ENCODE peak calls at places on chromosomes 3 and 15, in nine cellular contexts. One of them, this sample, is unnamed.

GRCh38 chr15:80934761-80935221 is 54.8 kb downstream of the MESD start:
- DNase-seq in fibroblast of the aortic adventitia: peak; percentile 70
- DNase-seq in choroid plexus epithelial cell: peak; percentile 83
- DNase-seq in AG09309: no peak
- DNase-seq in astrocyte of the spinal cord: peak; percentile 39
- DNase-seq in GM13977: no peak
- DNase-seq in astrocyte: peak; percentile 80
- DNase-seq in coronary artery: no peak
- DNase-seq in activated B cell treated with CpG ODN at 0.5 μM for 24 hours: no peak
- DNase-seq in this sample: peak; percentile 56

GRCh38 chr3:98612587-98612986 is 19.2 kb upstream of the CPOX start:
- DNase-seq in coronary artery: no peak
- DNase-seq in fibroblast of the aortic adventitia: no peak
- DNase-seq in astrocyte of the spinal cord: no peak
- DNase-seq in AG09309: no peak
- DNase-seq in activated B cell treated with CpG ODN at 0.5 μM for 24 hours: no peak
- DNase-seq in GM13977: no peak
- DNase-seq in choroid plexus epithelial cell: no peak
- DNase-seq in astrocyte: no peak
- DNase-seq in this sample: no peak

GRCh38 chr3:187689984-187690383 is 12.4 kb downstream of the RTP2 start:
- DNase-seq in AG09309: no peak
- DNase-seq in astrocyte of the spinal cord: peak; percentile 52
- DNase-seq in activated B cell treated with CpG ODN at 0.5 μM for 24 hours: no peak
- DNase-seq in GM13977: no peak
- DNase-seq in astrocyte: peak; percentile 47
- DNase-seq in coronary artery: no peak
- DNase-seq in choroid plexus epithelial cell: peak; percentile 62
- DNase-seq in fibroblast of the aortic adventitia: peak; percentile 60
- DNase-seq in this sample: peak; percentile 49

GRCh38 chr3:27721717-27722564 is at the start of gene EOMES:
- DNase-seq in GM13977: peak; percentile 80
- DNase-seq in activated B cell treated with CpG ODN at 0.5 μM for 24 hours: no peak
- DNase-seq in astrocyte of the spinal cord: peak; percentile 58
- DNase-seq in fibroblast of the aortic adventitia: peak; percentile 40
- DNase-seq in astrocyte: peak; percentile 22
- DNase-seq in choroid plexus epithelial cell: peak; percentile 55
- DNase-seq in AG09309: no peak
- DNase-seq in coronary artery: no peak
- DNase-seq in this sample: no peak

GRCh38 chr3:12782172-12782815 is 14.2 kb upstream of the CAND2 start:
- DNase-seq in GM13977: no peak
- DNase-seq in fibroblast of the aortic adventitia: peak; percentile 47
- DNase-seq in coronary artery: no peak
- DNase-seq in choroid plexus epithelial cell: peak; percentile 77
- DNase-seq in astrocyte of the spinal cord: peak; percentile 47
- DNase-seq in activated B cell treated with CpG ODN at 0.5 μM for 24 hours: no peak
- DNase-seq in astrocyte: peak; percentile 55
- DNase-seq in AG09309: no peak
- DNase-seq in this sample: no peak

GRCh38 chr3:59185586-59186381 is 136.0 kb upstream of the CFAP20DC start:
- DNase-seq in AG09309: no peak
- DNase-seq in astrocyte of the spinal cord: peak; percentile 19
- DNase-seq in activated B cell treated with CpG ODN at 0.5 μM for 24 hours: no peak
- DNase-seq in fibroblast of the aortic adventitia: peak; percentile 35
- DNase-seq in choroid plexus epithelial cell: peak; percentile 7
- DNase-seq in coronary artery: no peak
- DNase-seq in GM13977: no peak
- DNase-seq in astrocyte: peak; percentile 50
- DNase-seq in this sample: peak; percentile 26

GRCh38 chr15:96264351-96264798 is 66.1 kb upstream of the NR2F2 start:
- DNase-seq in activated B cell treated with CpG ODN at 0.5 μM for 24 hours: no peak
- DNase-seq in fibroblast of the aortic adventitia: no peak
- DNase-seq in AG09309: no peak
- DNase-seq in GM13977: no peak
- DNase-seq in astrocyte: no peak
- DNase-seq in coronary artery: no peak
- DNase-seq in astrocyte of the spinal cord: no peak
- DNase-seq in choroid plexus epithelial cell: peak; percentile 26
- DNase-seq in this sample: no peak

GRCh38 chr3:57717491-57717890 is 24.6 kb upstream of the DENND6A start:
- DNase-seq in AG09309: no peak
- DNase-seq in GM13977: no peak
- DNase-seq in choroid plexus epithelial cell: no peak
- DNase-seq in astrocyte of the spinal cord: no peak
- DNase-seq in coronary artery: no peak
- DNase-seq in astrocyte: no peak
- DNase-seq in fibroblast of the aortic adventitia: no peak
- DNase-seq in activated B cell treated with CpG ODN at 0.5 μM for 24 hours: no peak
- DNase-seq in this sample: no peak

GRCh38 chr3:194007598-194008337 is 128.2 kb upstream of the HES1 start:
- DNase-seq in AG09309: no peak
- DNase-seq in astrocyte: peak; percentile 28
- DNase-seq in coronary artery: no peak
- DNase-seq in GM13977: no peak
- DNase-seq in choroid plexus epithelial cell: no peak
- DNase-seq in astrocyte of the spinal cord: no peak
- DNase-seq in fibroblast of the aortic adventitia: no peak
- DNase-seq in activated B cell treated with CpG ODN at 0.5 μM for 24 hours: no peak
- DNase-seq in this sample: no peak

GRCh38 chr3:141236351-141236750 is 4.7 kb downstream of the PXYLP1 start:
- DNase-seq in astrocyte of the spinal cord: no peak
- DNase-seq in fibroblast of the aortic adventitia: no peak
- DNase-seq in activated B cell treated with CpG ODN at 0.5 μM for 24 hours: no peak
- DNase-seq in choroid plexus epithelial cell: no peak
- DNase-seq in GM13977: no peak
- DNase-seq in astrocyte: no peak
- DNase-seq in coronary artery: no peak
- DNase-seq in AG09309: no peak
- DNase-seq in this sample: no peak

GRCh38 chr3:183548262-183548769 is 7.2 kb downstream of the KLHL6 start:
- DNase-seq in astrocyte: peak; percentile 94
- DNase-seq in AG09309: peak; percentile 24
- DNase-seq in choroid plexus epithelial cell: peak; percentile 91
- DNase-seq in GM13977: no peak
- DNase-seq in astrocyte of the spinal cord: peak; percentile 83
- DNase-seq in fibroblast of the aortic adventitia: peak; percentile 64
- DNase-seq in coronary artery: no peak
- DNase-seq in activated B cell treated with CpG ODN at 0.5 μM for 24 hours: no peak
- DNase-seq in this sample: peak; percentile 57

GRCh38 chr3:156606729-156607128 is 51.8 kb upstream of the SSR3 start:
- DNase-seq in fibroblast of the aortic adventitia: no peak
- DNase-seq in astrocyte: no peak
- DNase-seq in GM13977: no peak
- DNase-seq in coronary artery: no peak
- DNase-seq in AG09309: no peak
- DNase-seq in activated B cell treated with CpG ODN at 0.5 μM for 24 hours: no peak
- DNase-seq in choroid plexus epithelial cell: no peak
- DNase-seq in astrocyte of the spinal cord: no peak
- DNase-seq in this sample: no peak

GRCh38 chr3:48656061-48656840 is 6.4 kb downstream of the CELSR3 start:
- DNase-seq in AG09309: peak; percentile 10
- DNase-seq in activated B cell treated with CpG ODN at 0.5 μM for 24 hours: peak; percentile 83
- DNase-seq in astrocyte of the spinal cord: peak; percentile 52
- DNase-seq in astrocyte: peak; percentile 23
- DNase-seq in choroid plexus epithelial cell: peak; percentile 60
- DNase-seq in GM13977: peak; percentile 95
- DNase-seq in coronary artery: peak; percentile 86
- DNase-seq in fibroblast of the aortic adventitia: peak; percentile 43
- DNase-seq in this sample: peak; percentile 62

GRCh38 chr3:155512867-155513261 is 219.4 kb upstream of the STRIT1 start:
- DNase-seq in astrocyte: no peak
- DNase-seq in activated B cell treated with CpG ODN at 0.5 μM for 24 hours: no peak
- DNase-seq in choroid plexus epithelial cell: no peak
- DNase-seq in AG09309: no peak
- DNase-seq in GM13977: no peak
- DNase-seq in astrocyte of the spinal cord: no peak
- DNase-seq in fibroblast of the aortic adventitia: no peak
- DNase-seq in coronary artery: no peak
- DNase-seq in this sample: no peak

GRCh38 chr3:62149962-62150361 is 223.4 kb downstream of the FEZF2 start:
- DNase-seq in astrocyte: peak; percentile 49
- DNase-seq in GM13977: no peak
- DNase-seq in choroid plexus epithelial cell: peak; percentile 61
- DNase-seq in fibroblast of the aortic adventitia: peak; percentile 15
- DNase-seq in activated B cell treated with CpG ODN at 0.5 μM for 24 hours: no peak
- DNase-seq in AG09309: no peak
- DNase-seq in astrocyte of the spinal cord: peak; percentile 61
- DNase-seq in coronary artery: no peak
- DNase-seq in this sample: peak; percentile 76

GRCh38 chr3:159210336-159210735 is 408.5 kb downstream of the MFSD1 start:
- DNase-seq in activated B cell treated with CpG ODN at 0.5 μM for 24 hours: no peak
- DNase-seq in astrocyte of the spinal cord: no peak
- DNase-seq in GM13977: no peak
- DNase-seq in coronary artery: no peak
- DNase-seq in choroid plexus epithelial cell: no peak
- DNase-seq in astrocyte: no peak
- DNase-seq in AG09309: no peak
- DNase-seq in fibroblast of the aortic adventitia: no peak
- DNase-seq in this sample: no peak

GRCh38 chr15:74364936-74365618 is 2.4 kb downstream of the CYP11A1 start:
- DNase-seq in activated B cell treated with CpG ODN at 0.5 μM for 24 hours: no peak
- DNase-seq in fibroblast of the aortic adventitia: no peak
- DNase-seq in coronary artery: peak; percentile 69
- DNase-seq in AG09309: no peak
- DNase-seq in GM13977: no peak
- DNase-seq in astrocyte of the spinal cord: no peak
- DNase-seq in choroid plexus epithelial cell: no peak
- DNase-seq in astrocyte: no peak
- DNase-seq in this sample: no peak

GRCh38 chr3:144491333-144491732 is 519.7 kb downstream of the DIPK2A start:
- DNase-seq in choroid plexus epithelial cell: no peak
- DNase-seq in astrocyte: no peak
- DNase-seq in coronary artery: no peak
- DNase-seq in fibroblast of the aortic adventitia: no peak
- DNase-seq in GM13977: no peak
- DNase-seq in activated B cell treated with CpG ODN at 0.5 μM for 24 hours: no peak
- DNase-seq in AG09309: no peak
- DNase-seq in astrocyte of the spinal cord: no peak
- DNase-seq in this sample: no peak

GRCh38 chr3:11662392-11662990 is 18.8 kb upstream of the VGLL4 start:
- DNase-seq in GM13977: no peak
- DNase-seq in fibroblast of the aortic adventitia: peak; percentile 36
- DNase-seq in AG09309: no peak
- DNase-seq in astrocyte: no peak
- DNase-seq in activated B cell treated with CpG ODN at 0.5 μM for 24 hours: no peak
- DNase-seq in choroid plexus epithelial cell: peak; percentile 37
- DNase-seq in astrocyte of the spinal cord: peak; percentile 7
- DNase-seq in coronary artery: no peak
- DNase-seq in this sample: peak; percentile 36
- TF ChIP-seq CTCF in GM13977: peak; percentile 3
- TF ChIP-seq CTCF in fibroblast of the aortic adventitia: peak; percentile 62
- TF ChIP-seq CTCF in AG09309: peak; percentile 61
- TF ChIP-seq CTCF in astrocyte: peak; percentile 46
- TF ChIP-seq CTCF in activated B cell treated with CpG ODN at 0.5 μM for 24 hours: no peak
- TF ChIP-seq CTCF in choroid plexus epithelial cell: peak; percentile 59
- TF ChIP-seq CTCF in astrocyte of the spinal cord: peak; percentile 50
- TF ChIP-seq CTCF in coronary artery: no peak
- TF ChIP-seq CTCF in this sample: peak; percentile 56

GRCh38 chr15:63531586-63531985 is 27.2 kb downstream of the USP3 start:
- DNase-seq in coronary artery: no peak
- DNase-seq in astrocyte: no peak
- DNase-seq in AG09309: no peak
- DNase-seq in choroid plexus epithelial cell: no peak
- DNase-seq in fibroblast of the aortic adventitia: no peak
- DNase-seq in astrocyte of the spinal cord: no peak
- DNase-seq in GM13977: no peak
- DNase-seq in activated B cell treated with CpG ODN at 0.5 μM for 24 hours: no peak
- DNase-seq in this sample: no peak
- TF ChIP-seq CTCF in coronary artery: no peak
- TF ChIP-seq CTCF in astrocyte: no peak
- TF ChIP-seq CTCF in AG09309: peak; percentile 20
- TF ChIP-seq CTCF in choroid plexus epithelial cell: peak; percentile 47
- TF ChIP-seq CTCF in fibroblast of the aortic adventitia: peak; percentile 23
- TF ChIP-seq CTCF in astrocyte of the spinal cord: peak; percentile 29
- TF ChIP-seq CTCF in GM13977: peak; percentile 14
- TF ChIP-seq CTCF in activated B cell treated with CpG ODN at 0.5 μM for 24 hours: no peak
- TF ChIP-seq CTCF in this sample: peak; percentile 18

GRCh38 chr15:48781002-48781401 is 29.9 kb downstream of the CEP152 start:
- DNase-seq in fibroblast of the aortic adventitia: no peak
- DNase-seq in GM13977: no peak
- DNase-seq in AG09309: no peak
- DNase-seq in coronary artery: no peak
- DNase-seq in astrocyte of the spinal cord: no peak
- DNase-seq in activated B cell treated with CpG ODN at 0.5 μM for 24 hours: no peak
- DNase-seq in astrocyte: no peak
- DNase-seq in choroid plexus epithelial cell: no peak
- DNase-seq in this sample: no peak

GRCh38 chr15:48774484-48774883 is 36.4 kb downstream of the CEP152 start:
- DNase-seq in coronary artery: no peak
- DNase-seq in fibroblast of the aortic adventitia: no peak
- DNase-seq in astrocyte of the spinal cord: peak; percentile 40
- DNase-seq in astrocyte: peak; percentile 69
- DNase-seq in activated B cell treated with CpG ODN at 0.5 μM for 24 hours: no peak
- DNase-seq in choroid plexus epithelial cell: peak; percentile 22
- DNase-seq in AG09309: no peak
- DNase-seq in GM13977: no peak
- DNase-seq in this sample: peak; percentile 12

GRCh38 chr15:48777645-48778337 is 33.1 kb downstream of the CEP152 start:
- DNase-seq in activated B cell treated with CpG ODN at 0.5 μM for 24 hours: no peak
- DNase-seq in AG09309: no peak
- DNase-seq in astrocyte of the spinal cord: peak; percentile 79
- DNase-seq in choroid plexus epithelial cell: peak; percentile 37
- DNase-seq in fibroblast of the aortic adventitia: peak; percentile 31
- DNase-seq in GM13977: no peak
- DNase-seq in astrocyte: peak; percentile 22
- DNase-seq in coronary artery: no peak
- DNase-seq in this sample: no peak

GRCh38 chr15:48778338-48778730 is 32.5 kb downstream of the CEP152 start:
- DNase-seq in GM13977: no peak
- DNase-seq in astrocyte: peak; percentile 25
- DNase-seq in fibroblast of the aortic adventitia: peak; percentile 46
- DNase-seq in AG09309: no peak
- DNase-seq in astrocyte of the spinal cord: no peak
- DNase-seq in activated B cell treated with CpG ODN at 0.5 μM for 24 hours: no peak
- DNase-seq in coronary artery: no peak
- DNase-seq in choroid plexus epithelial cell: peak; percentile 35
- DNase-seq in this sample: no peak

GRCh38 chr15:48775556-48775955 is 35.3 kb downstream of the CEP152 start:
- DNase-seq in GM13977: no peak
- DNase-seq in choroid plexus epithelial cell: no peak
- DNase-seq in coronary artery: no peak
- DNase-seq in AG09309: no peak
- DNase-seq in activated B cell treated with CpG ODN at 0.5 μM for 24 hours: no peak
- DNase-seq in astrocyte of the spinal cord: no peak
- DNase-seq in fibroblast of the aortic adventitia: no peak
- DNase-seq in astrocyte: no peak
- DNase-seq in this sample: no peak
- TF ChIP-seq CTCF in GM13977: no peak
- TF ChIP-seq CTCF in choroid plexus epithelial cell: no peak
- TF ChIP-seq CTCF in coronary artery: no peak
- TF ChIP-seq CTCF in AG09309: no peak
- TF ChIP-seq CTCF in activated B cell treated with CpG ODN at 0.5 μM for 24 hours: no peak
- TF ChIP-seq CTCF in astrocyte of the spinal cord: no peak
- TF ChIP-seq CTCF in fibroblast of the aortic adventitia: no peak
- TF ChIP-seq CTCF in astrocyte: no peak
- TF ChIP-seq CTCF in this sample: no peak

DNA sequence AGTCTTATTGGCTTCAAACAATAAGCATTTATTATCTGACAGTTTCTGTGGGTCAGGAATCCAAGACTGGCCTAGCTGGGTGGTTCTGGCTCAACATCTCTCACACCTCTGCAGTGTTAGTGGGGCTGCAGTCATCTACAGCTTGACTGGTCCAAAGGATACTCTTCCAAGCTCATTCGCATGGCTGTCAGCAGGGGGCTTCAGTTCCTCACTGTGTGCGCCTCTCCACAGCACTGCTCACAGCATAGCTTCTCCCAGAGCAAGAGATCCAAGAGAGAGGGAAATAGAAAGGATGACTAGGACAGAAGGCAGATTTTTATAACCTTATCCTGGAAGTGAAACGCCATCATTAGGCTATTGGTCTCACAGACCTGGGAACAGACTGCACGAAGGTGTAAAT is 64.2 kb downstream of the MAGI1 start:
- DNase-seq in fibroblast of the aortic adventitia: no peak
- DNase-seq in coronary artery: no peak
- DNase-seq in astrocyte of the spinal cord: no peak
- DNase-seq in GM13977: no peak
- DNase-seq in astrocyte: no peak
- DNase-seq in choroid plexus epithelial cell: no peak
- DNase-seq in activated B cell treated with CpG ODN at 0.5 μM for 24 hours: no peak
- DNase-seq in AG09309: no peak
- DNase-seq in this sample: no peak
- TF ChIP-seq CTCF in fibroblast of the aortic adventitia: no peak
- TF ChIP-seq CTCF in coronary artery: no peak
- TF ChIP-seq CTCF in astrocyte of the spinal cord: no peak
- TF ChIP-seq CTCF in GM13977: no peak
- TF ChIP-seq CTCF in astrocyte: no peak
- TF ChIP-seq CTCF in choroid plexus epithelial cell: peak; percentile 13
- TF ChIP-seq CTCF in activated B cell treated with CpG ODN at 0.5 μM for 24 hours: no peak
- TF ChIP-seq CTCF in AG09309: no peak
- TF ChIP-seq CTCF in this sample: peak; percentile 23